ENCODE peak calls at places on chromosomes 11 and 22, in seven cellular contexts. Q is NCI-H748 treated with DMSO at 0.1 percent for 48 hours; R is lower leg skin; N is stimulated activated naive CD8-positive, alpha-beta T cell treated with anti-CD3 and anti-CD28 coated beads, Interleukin-15, Interleukin-2, amounts not matched to agents 100 U/mL and 50 U/mL, for 24 hours; A is C1 segment of cervical spinal cord; L is mesothelial cell of epicardium; G is iPS DF 6.9. O is an unnamed sample.

GRCh38 chr11:102886999-102887398 is 12.2 kb upstream of the MMP12 start:
- DNase-seq in A (no peak), L (no peak), N (no peak), Q (no peak), G (no peak), R (no peak), O (no peak)

GRCh38 chr22:30830907-30831306 is 136.2 kb downstream of the OSBP2 start:
- DNase-seq in L (no peak), G (no peak), R (peak; percentile 76), N (no peak), A (no peak), Q (no peak), O (no peak)

GRCh38 chr11:61963016-61963281 is 4.5 kb downstream of the FTH1 start:
- DNase-seq in L (no peak), R (peak; percentile 78), A (no peak), Q (no peak), G (no peak), N (no peak), O (no peak)

GRCh38 chr11:2587976-2588748 is 111.6 kb downstream of the KCNQ1OT1 start:
- DNase-seq in G (no peak), R (peak; percentile 70), A (no peak), Q (no peak), L (no peak), N (no peak), O (no peak)

GRCh38 chr22:42184852-42185251 is 54.2 kb upstream of the CYP2D6 start:
- DNase-seq in L (no peak), Q (no peak), R (no peak), N (no peak), G (no peak), A (no peak), O (no peak)

GRCh38 chr22:19291580-19292261 is at the start of gene CLTCL1:
- DNase-seq in R (peak; percentile 95), N (peak; percentile 78), G (peak; percentile 39), A (peak; percentile 41), L (peak; percentile 79), Q (peak; percentile 59), O (no peak)

GRCh38 chr22:40533712-40534378 is 102.7 kb downstream of the MRTFA start:
- DNase-seq in Q (no peak), R (no peak), A (no peak), G (no peak), N (peak; percentile 41), L (no peak), O (no peak)

GRCh38 chr22:42207918-42208317 is 62.5 kb downstream of the TCF20 start:
- DNase-seq in N (no peak), G (no peak), L (no peak), R (peak; percentile 65), Q (no peak), A (no peak), O (no peak)

GRCh38 chr11:8810331-8811301 is 100.4 kb upstream of the AKIP1 start:
- DNase-seq in G (no peak), R (peak; percentile 93), N (peak; percentile 18), A (peak; percentile 76), Q (peak; percentile 36), L (peak; percentile 41), O (no peak)

GRCh38 chr11:109789911-109790310 is 303.3 kb upstream of the ZC3H12C start:
- DNase-seq in L (no peak), R (no peak), Q (no peak), N (no peak), G (no peak), A (no peak), O (no peak)

GRCh38 chr11:62539238-62539925 is 7.2 kb downstream of the AHNAK start:
- DNase-seq in N (peak; percentile 71), A (peak; percentile 16), G (no peak), R (no peak), Q (no peak), L (no peak), O (no peak)

GRCh38 chr11:68715685-68716084 is 31.3 kb downstream of the GAL start:
- DNase-seq in Q (no peak), R (no peak), A (no peak), N (no peak), L (no peak), G (no peak), O (no peak)

GRCh38 chr11:88404932-88405710 is 67.6 kb upstream of the CTSC start:
- DNase-seq in N (no peak), G (no peak), L (no peak), A (no peak), Q (no peak), R (no peak), O (no peak)

GRCh38 chr11:118615282-118615979 is 8.0 kb downstream of the PHLDB1 start:
- DNase-seq in R (peak; percentile 52), G (peak; percentile 95), A (no peak), N (no peak), Q (no peak), L (no peak), O (no peak)

GRCh38 chr11:9170450-9170849 is 79.1 kb upstream of the SCUBE2 start:
- DNase-seq in G (no peak), A (no peak), Q (no peak), N (no peak), L (no peak), R (no peak), O (no peak)

GRCh38 chr22:35220221-35220620 is 37.1 kb upstream of the HMGXB4 start:
- DNase-seq in A (no peak), N (no peak), R (no peak), G (no peak), L (no peak), Q (no peak), O (no peak)

GRCh38 chr22:48553119-48553518 is 1274.6 kb downstream of the BRD1 start:
- DNase-seq in Q (no peak), A (no peak), L (no peak), R (no peak), N (no peak), G (no peak), O (no peak)

GRCh38 chr11:122036022-122036421 is 80.0 kb downstream of the BLID start:
- DNase-seq in N (no peak), L (no peak), R (no peak), A (no peak), Q (no peak), G (no peak), O (no peak)

GRCh38 chr11:67312187-67313021 is 9.1 kb downstream of the SSH3 start:
- DNase-seq in N (no peak), R (peak; percentile 92), A (no peak), Q (no peak), L (no peak), G (no peak), O (no peak)

GRCh38 chr11:9001736-9002135 is 2.1 kb downstream of the NRIP3 start:
- DNase-seq in Q (no peak), A (no peak), N (peak; percentile 48), R (no peak), L (no peak), G (no peak), O (no peak)

GRCh38 chr22:47691152-47691895 is 928.9 kb downstream of the TBC1D22A start:
- DNase-seq in Q (no peak), R (peak; percentile 66), G (no peak), A (no peak), N (no peak), L (no peak), O (no peak)

GRCh38 chr22:24432059-24432853 is 4.9 kb downstream of the ADORA2A start:
- DNase-seq in R (peak; percentile 89), N (peak; percentile 69), L (no peak), Q (no peak), G (no peak), A (peak; percentile 23), O (no peak)

GRCh38 chr22:49855491-49855911 is 1.9 kb downstream of the ZBED4 start:
- DNase-seq in R (no peak), N (no peak), A (no peak), Q (no peak), L (no peak), G (no peak), O (no peak)

GRCh38 chr22:30870451-30871345 is 97.9 kb downstream of the MORC2 start:
- DNase-seq in G (no peak), R (peak; percentile 82), A (no peak), L (peak; percentile 14), N (no peak), Q (no peak), O (no peak)

GRCh38 chr22:43811777-43812148 is 342 bp downstream of the EFCAB6 start:
- DNase-seq in Q (no peak), R (no peak), G (no peak), N (no peak), L (no peak), A (no peak), O (no peak)

GRCh38 chr11:112822478-112823274 is 138.5 kb upstream of the NCAM1 start:
- DNase-seq in R (no peak), Q (no peak), L (no peak), N (no peak), A (no peak), G (no peak), O (peak; percentile 52)

GRCh38 chr11:57458410-57459111 is 1.8 kb upstream of the RTN4RL2 start:
- DNase-seq in G (no peak), N (peak; percentile 77), Q (peak; percentile 26), L (no peak), A (peak; percentile 13), R (peak; percentile 92), O (no peak)

GRCh38 chr22:42369250-42370041 is 62.8 kb downstream of the NFAM1 start:
- DNase-seq in A (peak; percentile 92), G (peak; percentile 94), Q (peak; percentile 90), L (peak; percentile 76), R (peak; percentile 97), N (peak; percentile 87), O (peak; percentile 81)

GRCh38 chr11:111349191-111349695 is 29.8 kb downstream of the POU2AF1 start:
- DNase-seq in A (no peak), R (no peak), L (no peak), Q (no peak), G (no peak), N (no peak), O (no peak)

GRCh38 chr11:96869207-96869606 is 479.4 kb downstream of the JRKL start:
- DNase-seq in Q (no peak), A (no peak), N (no peak), R (no peak), G (no peak), L (no peak), O (no peak)

GRCh38 chr11:106329273-106330018 is 252.0 kb downstream of the AASDHPPT start:
- DNase-seq in R (no peak), L (no peak), N (no peak), G (no peak), Q (no peak), A (no peak), O (no peak)

GRCh38 chr11:118622376-118623290 is 15.2 kb downstream of the PHLDB1 start:
- DNase-seq in Q (no peak), A (peak; percentile 67), R (peak; percentile 89), N (no peak), L (no peak), G (no peak), O (peak; percentile 34)

GRCh38 chr11:1545432-1545831 is 26.6 kb downstream of the DUSP8 start:
- DNase-seq in R (no peak), Q (no peak), N (no peak), G (no peak), A (no peak), L (no peak), O (no peak)